ENCODE peak calls at places on chromosomes 6 and 20, in nine cellular contexts. R is adrenal gland; L is HFF-Myc; Y is activated CD8-positive, alpha-beta memory T cell treated with anti-CD3 and anti-CD28 coated beads for 1 hour; Z is CD8-positive, alpha-beta memory T cell; H is neural crest cell; K is central memory CD4-positive, alpha-beta T cell; I is NCI-H1417; O is fibroblast of the aortic adventitia. C is an unnamed sample.

GRCh38 chr6:117498159-117498558 is 15.7 kb downstream of the DCBLD1 start:
- DNase-seq in L (peak), O (peak), Y (no peak), Z (no peak), K (no peak), R (no peak), H (no peak), I (no peak), C (no peak)

GRCh38 chr20:9342651-9343050 is 171.7 kb upstream of the LAMP5 start:
- DNase-seq in K (no peak), Y (no peak), Z (no peak), H (no peak), R (no peak), O (no peak), L (no peak), I (no peak), C (no peak)

GRCh38 chr6:109503327-109504224 is 20.6 kb upstream of the ZBTB24 start:
- DNase-seq in Z (no peak), H (no peak), O (no peak), R (no peak), Y (no peak), L (no peak), I (peak), K (no peak), C (no peak)

GRCh38 chr6:43584892-43585570 is 9.0 kb downstream of the POLH start:
- DNase-seq in O (no peak), Z (no peak), I (no peak), Y (no peak), R (no peak), K (peak), H (no peak), L (no peak), C (no peak)

GRCh38 chr6:168441434-168442391 is 729 bp downstream of the SMOC2 start:
- DNase-seq in Z (no peak), R (no peak), Y (no peak), O (no peak), K (no peak), I (peak), H (no peak), L (no peak), C (no peak)

GRCh38 chr6:33313105-33313708 is 671 bp downstream of the TAPBP start:
- DNase-seq in I (peak), L (no peak), Y (no peak), H (no peak), R (peak), O (no peak), K (peak), Z (peak), C (no peak)

GRCh38 chr6:69594405-69594804 is 202.4 kb downstream of the LMBRD1 start:
- DNase-seq in K (no peak), I (no peak), L (no peak), R (no peak), Z (no peak), O (no peak), Y (no peak), H (no peak), C (no peak)

GRCh38 chr6:41226752-41227151 is 1.4 kb upstream of the TREML4 start:
- DNase-seq in R (no peak), Y (no peak), Z (no peak), L (no peak), I (peak), H (no peak), O (no peak), K (no peak), C (no peak)

GRCh38 chr6:45655630-45656422 is 278.1 kb upstream of the SUPT3H start:
- DNase-seq in I (no peak), H (no peak), Y (no peak), O (peak), Z (no peak), K (no peak), R (no peak), L (peak), C (no peak)

GRCh38 chr20:57342829-57343228 is 8.2 kb upstream of the RAE1 start:
- DNase-seq in H (no peak), I (no peak), R (no peak), Y (no peak), O (peak), Z (no peak), L (no peak), K (no peak), C (no peak)

GRCh38 chr6:3571206-3571815 is 114.5 kb upstream of the SLC22A23 start:
- DNase-seq in I (no peak), O (peak), L (no peak), Z (no peak), R (no peak), Y (no peak), K (no peak), H (no peak), C (no peak)

GRCh38 chr6:99492137-99492536 is 23.1 kb downstream of the USP45 start:
- DNase-seq in L (no peak), I (peak), O (no peak), Z (no peak), Y (no peak), K (no peak), R (no peak), H (no peak), C (no peak)

GRCh38 chr6:151704383-151704782 is 103.1 kb upstream of the ESR1 start:
- DNase-seq in Z (no peak), R (no peak), K (no peak), H (no peak), Y (no peak), O (no peak), L (no peak), I (no peak), C (no peak)

GRCh38 chr6:103672169-103672568 is 1187.5 kb downstream of the HACE1 start:
- DNase-seq in O (no peak), Z (no peak), I (peak), Y (no peak), L (no peak), R (no peak), H (no peak), K (no peak), C (no peak)

GRCh38 chr20:32344835-32345506 is 13.2 kb upstream of the ASXL1 start:
- DNase-seq in O (no peak), Z (no peak), R (no peak), K (no peak), L (no peak), Y (no peak), I (peak), H (peak), C (no peak)

GRCh38 chr6:44527191-44527960 is 139.9 kb downstream of the CDC5L start:
- DNase-seq in Y (no peak), Z (no peak), K (no peak), I (no peak), H (no peak), R (no peak), L (no peak), O (no peak), C (no peak)

GRCh38 chr20:62453186-62453808 is 22.5 kb downstream of the GATA5 start:
- DNase-seq in O (no peak), Z (no peak), K (no peak), I (no peak), L (no peak), R (no peak), H (no peak), Y (no peak), C (no peak)

GRCh38 chr6:134351615-134352474 is 33.9 kb upstream of the SGK1 start:
- DNase-seq in L (no peak), Z (no peak), R (no peak), H (no peak), Y (no peak), O (no peak), I (peak), K (peak), C (no peak)

C was measured in iPS DF 19.7.